ENCODE peak calls at places on chromosomes 2 and 18, in ten cellular contexts. G is heart left ventricle, H is ovary, D is IMR-90, O is cardiac muscle cell, U is upper lobe of right lung, N is transverse colon, P is left lung, I is hepatocyte, S is RWPE2. V is an unnamed sample.

GRCh38 chr2:233439191-233439590 is 84.9 kb downstream of the DGKD start:
- DNase-seq in G (peak; percentile 65), H (peak; percentile 75), D (no peak), O (peak; percentile 86), U (peak; percentile 37), N (no peak), P (no peak), I (no peak), S (no peak), V (no peak)

GRCh38 chr18:2143666-2144065 is 427.6 kb downstream of the METTL4 start:
- DNase-seq in G (no peak), H (no peak), D (no peak), O (peak; percentile 64), U (no peak), N (no peak), P (no peak), I (no peak), S (no peak), V (no peak)

GRCh38 chr2:239441724-239442123 is 40.9 kb upstream of the HDAC4 start:
- DNase-seq in G (no peak), H (no peak), D (no peak), O (no peak), U (no peak), N (no peak), P (no peak), I (no peak), S (no peak), V (no peak)

GRCh38 chr2:240184656-240185055 is 44.2 kb upstream of the OTOS start:
- DNase-seq in G (no peak), H (no peak), D (no peak), O (no peak), U (peak; percentile 16), N (no peak), P (no peak), I (no peak), S (peak; percentile 17), V (no peak)

GRCh38 chr2:150169230-150169629 is 318.2 kb downstream of the RND3 start:
- DNase-seq in G (no peak), H (no peak), D (peak; percentile 54), O (peak; percentile 88), U (no peak), N (no peak), P (no peak), I (peak; percentile 51), S (no peak), V (no peak)

GRCh38 chr2:15177103-15177502 is 384.0 kb downstream of the NBAS start:
- DNase-seq in G (no peak), H (no peak), D (peak; percentile 63), O (peak; percentile 3), U (no peak), N (no peak), P (no peak), I (no peak), S (no peak), V (no peak)

GRCh38 chr2:45649457-45649854 is 2.0 kb upstream of the PRKCE start:
- DNase-seq in G (no peak), H (no peak), D (peak; percentile 13), O (no peak), U (no peak), N (no peak), P (no peak), I (peak; percentile 32), S (no peak), V (peak; percentile 11)

GRCh38 chr18:9020221-9020620 is 82.3 kb upstream of the NDUFV2 start:
- DNase-seq in G (no peak), H (no peak), D (no peak), O (no peak), U (no peak), N (no peak), P (no peak), I (no peak), S (no peak), V (no peak)

GRCh38 chr2:143686585-143687164 is 557.5 kb downstream of the ARHGAP15 start:
- DNase-seq in G (no peak), H (no peak), D (peak; percentile 43), O (peak; percentile 68), U (no peak), N (no peak), P (no peak), I (peak; percentile 46), S (no peak), V (no peak)

GRCh38 chr2:179749210-179749609 is 112.2 kb downstream of the ZNF385B start:
- DNase-seq in G (no peak), H (no peak), D (peak; percentile 63), O (peak; percentile 54), U (no peak), N (no peak), P (no peak), I (no peak), S (no peak), V (no peak)

GRCh38 chr2:76763276-76763675 is 758.9 kb downstream of the LRRTM4 start:
- DNase-seq in G (no peak), H (no peak), D (no peak), O (no peak), U (no peak), N (no peak), P (no peak), I (no peak), S (no peak), V (no peak)

GRCh38 chr18:8705941-8706544 is 687 bp downstream of the MTCL1 start:
- DNase-seq in G (no peak), H (peak; percentile 47), D (no peak), O (peak; percentile 24), U (peak; percentile 71), N (no peak), P (peak; percentile 80), I (peak; percentile 53), S (no peak), V (no peak)

GRCh38 chr2:217709496-217710217 is 293.1 kb downstream of the TNS1 start:
- DNase-seq in G (no peak), H (peak; percentile 74), D (no peak), O (no peak), U (no peak), N (no peak), P (no peak), I (no peak), S (no peak), V (no peak)

GRCh38 chr2:78754930-78755329 is 270.6 kb upstream of the REG3G start:
- DNase-seq in G (no peak), H (no peak), D (no peak), O (no peak), U (no peak), N (no peak), P (no peak), I (no peak), S (no peak), V (no peak)

GRCh38 chr2:43426305-43427031 is 169.4 kb downstream of the THADA start:
- DNase-seq in G (peak; percentile 30), H (no peak), D (peak; percentile 98), O (peak; percentile 97), U (no peak), N (peak; percentile 77), P (no peak), I (peak; percentile 84), S (peak; percentile 78), V (peak; percentile 76)

GRCh38 chr2:72140621-72140960 is 7.1 kb downstream of the CYP26B1 start:
- DNase-seq in G (peak; percentile 14), H (no peak), D (no peak), O (no peak), U (no peak), N (no peak), P (no peak), I (no peak), S (no peak), V (no peak)

GRCh38 chr2:235570966-235571692 is 77.3 kb downstream of the AGAP1 start:
- DNase-seq in G (no peak), H (no peak), D (no peak), O (no peak), U (no peak), N (no peak), P (no peak), I (no peak), S (no peak), V (no peak)

DNA sequence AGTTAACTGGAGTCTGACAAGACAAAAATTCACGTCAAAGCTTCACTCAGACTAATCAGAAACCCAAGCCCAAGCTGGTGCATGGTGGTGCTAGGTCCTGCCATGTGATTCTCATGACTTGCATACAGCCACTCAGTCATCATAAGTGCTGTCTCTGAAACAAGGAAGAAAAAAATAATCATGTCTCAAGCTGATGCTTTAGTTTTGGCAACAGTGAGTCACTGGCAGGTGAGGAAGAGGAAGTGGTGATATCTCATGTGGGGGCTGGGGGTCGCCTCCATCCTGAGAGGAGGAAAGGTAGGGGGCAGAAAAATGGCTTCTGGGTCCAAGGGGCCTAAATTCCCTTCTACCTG is 136.3 kb downstream of the TMEM163 start:
- DNase-seq in G (no peak), H (no peak), D (no peak), O (no peak), U (no peak), N (no peak), P (no peak), I (peak; percentile 14), S (no peak), V (no peak)
- TF ChIP-seq CTCF in G (no peak), H (no peak), D (no peak), O (no peak), U (no peak), N (no peak), P (no peak), I (no peak), S (no peak), V (no peak)

GRCh38 chr2:36511858-36512630 is 85.9 kb downstream of the FEZ2 start:
- DNase-seq in G (no peak), H (no peak), D (no peak), O (no peak), U (no peak), N (no peak), P (no peak), I (peak; percentile 21), S (no peak), V (no peak)
- H3K9me3 ChIP-seq in G (no peaks in the 10 kb centered on the region), H (no peaks in the 10 kb centered on the region), D (no peaks in the 10 kb centered on the region), O (no peaks in the 10 kb centered on the region), U (no peaks in the 10 kb centered on the region), N (no peaks in the 10 kb centered on the region), P (no peaks in the 10 kb centered on the region), I (no peaks in the 10 kb centered on the region), S (no peaks in the 10 kb centered on the region), V (no peaks in the 10 kb centered on the region)

DNA sequence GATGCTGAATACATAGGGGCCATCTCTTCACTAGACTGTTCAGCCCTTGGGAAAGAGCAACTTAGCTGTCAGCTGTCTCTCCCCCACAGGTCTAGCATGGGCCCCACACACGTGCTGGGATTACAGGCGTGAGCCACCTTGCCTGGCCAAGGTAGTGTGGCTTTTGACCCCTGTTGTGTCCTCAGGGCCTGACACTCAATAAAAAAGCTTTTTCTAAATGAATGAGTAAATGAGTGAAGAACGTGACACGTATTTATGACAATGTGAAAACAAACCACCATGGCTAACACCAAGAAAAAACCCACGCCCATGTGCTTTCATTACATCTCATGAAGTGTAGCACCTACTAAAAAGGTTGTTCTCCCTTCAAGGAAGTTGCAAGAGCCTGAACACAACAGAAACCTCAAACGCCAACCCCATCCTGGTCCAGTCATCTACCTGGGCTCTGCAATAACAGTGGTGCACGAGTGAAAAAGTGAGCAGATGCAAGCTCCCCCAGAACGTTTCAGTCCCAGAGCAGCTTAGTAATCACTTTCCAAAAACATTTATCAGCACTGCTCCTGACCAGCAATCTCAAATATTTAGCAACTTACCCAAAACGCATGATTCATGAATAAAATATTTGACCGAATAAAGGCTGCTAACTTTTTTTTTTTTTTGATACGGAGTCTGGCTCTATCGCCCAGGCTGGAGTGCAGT is 3.4 kb downstream of the WDFY1 start:
- DNase-seq in G (no peak), H (no peak), D (peak; percentile 83), O (peak; percentile 92), U (no peak), N (peak; percentile 37), P (no peak), I (peak; percentile 41), S (no peak), V (peak; percentile 66)
- H3K4me3 ChIP-seq in G (no peak overlapping the region), H (no peak overlapping the region), D (no peak overlapping the region), O (no peak overlapping the region), U (no peak overlapping the region), N (no peak overlapping the region), P (no peak overlapping the region), I (no peak overlapping the region), S (no peak overlapping the region), V (no peak overlapping the region)

GRCh38 chr18:6948238-6948637 is 169.4 kb downstream of the LAMA1 start:
- DNase-seq in G (no peak), H (no peak), D (no peak), O (no peak), U (no peak), N (no peak), P (no peak), I (no peak), S (no peak), V (no peak)
- TF ChIP-seq CTCF in G (no peak), H (no peak), D (no peak), O (no peak), U (no peak), N (no peak), P (no peak), I (no peak), S (no peak), V (no peak)